ENCODE peak calls at places on chromosome 21, in nine cellular contexts. One of them, this sample, is unnamed.
A peak's percentile ranks its signal among the peaks of the same experiment; 100 is the strongest.

GRCh38 chr21:36540700-36541099 is 60.8 kb upstream of the CLDN14 start:
- DNase-seq in right atrium auricular region: no peak
- DNase-seq in sigmoid colon: no peak
- DNase-seq in mammary epithelial cell: no peak
- DNase-seq in heart right ventricle: no peak
- DNase-seq in IMR-90: no peak
- DNase-seq in adrenal gland: no peak
- DNase-seq in OCI-LY7: no peak
- DNase-seq in skeletal muscle cell: no peak
- DNase-seq in this sample: no peak

GRCh38 chr21:41931041-41931451 is 22.8 kb downstream of the C2CD2 start:
- DNase-seq in sigmoid colon: peak; percentile 56
- DNase-seq in OCI-LY7: no peak
- DNase-seq in mammary epithelial cell: peak; percentile 87
- DNase-seq in IMR-90: no peak
- DNase-seq in skeletal muscle cell: no peak
- DNase-seq in adrenal gland: peak; percentile 43
- DNase-seq in heart right ventricle: no peak
- DNase-seq in right atrium auricular region: no peak
- DNase-seq in this sample: no peak

GRCh38 chr21:38181101-38181500 is 75.7 kb upstream of the KCNJ15 start:
- DNase-seq in IMR-90: no peak
- DNase-seq in mammary epithelial cell: no peak
- DNase-seq in skeletal muscle cell: no peak
- DNase-seq in adrenal gland: no peak
- DNase-seq in OCI-LY7: no peak
- DNase-seq in right atrium auricular region: no peak
- DNase-seq in sigmoid colon: no peak
- DNase-seq in heart right ventricle: no peak
- DNase-seq in this sample: no peak

GRCh38 chr21:43866233-43866632 is 1.2 kb downstream of the AGPAT3 start:
- DNase-seq in mammary epithelial cell: peak; percentile 29
- DNase-seq in adrenal gland: peak; percentile 43
- DNase-seq in right atrium auricular region: no peak
- DNase-seq in heart right ventricle: peak; percentile 55
- DNase-seq in IMR-90: peak; percentile 57
- DNase-seq in skeletal muscle cell: no peak
- DNase-seq in sigmoid colon: peak; percentile 83
- DNase-seq in OCI-LY7: peak; percentile 47
- DNase-seq in this sample: peak; percentile 22

GRCh38 chr21:42781150-42781980 is 98.0 kb downstream of the WDR4 start:
- DNase-seq in adrenal gland: peak; percentile 47
- DNase-seq in mammary epithelial cell: peak; percentile 27
- DNase-seq in IMR-90: no peak
- DNase-seq in sigmoid colon: no peak
- DNase-seq in heart right ventricle: no peak
- DNase-seq in OCI-LY7: no peak
- DNase-seq in skeletal muscle cell: no peak
- DNase-seq in right atrium auricular region: no peak
- DNase-seq in this sample: no peak

GRCh38 chr21:46633561-46633960 is 1.9 kb upstream of the PRMT2 start:
- DNase-seq in IMR-90: no peak
- DNase-seq in right atrium auricular region: no peak
- DNase-seq in mammary epithelial cell: no peak
- DNase-seq in OCI-LY7: no peak
- DNase-seq in heart right ventricle: no peak
- DNase-seq in adrenal gland: no peak
- DNase-seq in sigmoid colon: no peak
- DNase-seq in skeletal muscle cell: no peak
- DNase-seq in this sample: no peak

GRCh38 chr21:38505654-38506523 is 7.6 kb upstream of the ERG start:
- DNase-seq in mammary epithelial cell: peak; percentile 76
- DNase-seq in sigmoid colon: no peak
- DNase-seq in OCI-LY7: peak; percentile 48
- DNase-seq in heart right ventricle: no peak
- DNase-seq in IMR-90: peak; percentile 71
- DNase-seq in skeletal muscle cell: no peak
- DNase-seq in adrenal gland: no peak
- DNase-seq in right atrium auricular region: no peak
- DNase-seq in this sample: peak; percentile 80

GRCh38 chr21:37220433-37220980 is 46.6 kb downstream of the VPS26C start:
- DNase-seq in mammary epithelial cell: peak; percentile 11
- DNase-seq in adrenal gland: no peak
- DNase-seq in OCI-LY7: no peak
- DNase-seq in right atrium auricular region: no peak
- DNase-seq in skeletal muscle cell: peak; percentile 17
- DNase-seq in sigmoid colon: peak; percentile 70
- DNase-seq in IMR-90: peak; percentile 50
- DNase-seq in heart right ventricle: no peak
- DNase-seq in this sample: peak; percentile 24

GRCh38 chr21:39523398-39523797 is 71.6 kb downstream of the SH3BGR start:
- DNase-seq in skeletal muscle cell: no peak
- DNase-seq in right atrium auricular region: no peak
- DNase-seq in adrenal gland: no peak
- DNase-seq in mammary epithelial cell: no peak
- DNase-seq in IMR-90: no peak
- DNase-seq in sigmoid colon: no peak
- DNase-seq in heart right ventricle: no peak
- DNase-seq in OCI-LY7: no peak
- DNase-seq in this sample: no peak

GRCh38 chr21:41659791-41660560 is 106.9 kb downstream of the RIPK4 start:
- DNase-seq in skeletal muscle cell: no peak
- DNase-seq in adrenal gland: no peak
- DNase-seq in mammary epithelial cell: no peak
- DNase-seq in sigmoid colon: no peak
- DNase-seq in right atrium auricular region: no peak
- DNase-seq in heart right ventricle: no peak
- DNase-seq in IMR-90: peak; percentile 24
- DNase-seq in OCI-LY7: no peak
- DNase-seq in this sample: peak; percentile 34

GRCh38 chr21:33362044-33362555 is 37.3 kb downstream of the IFNAR1 start:
- DNase-seq in right atrium auricular region: no peak
- DNase-seq in mammary epithelial cell: no peak
- DNase-seq in sigmoid colon: no peak
- DNase-seq in IMR-90: no peak
- DNase-seq in skeletal muscle cell: no peak
- DNase-seq in OCI-LY7: peak; percentile 72
- DNase-seq in heart right ventricle: no peak
- DNase-seq in adrenal gland: no peak
- DNase-seq in this sample: no peak

GRCh38 chr21:33359446-33359845 is 34.7 kb downstream of the IFNAR1 start:
- DNase-seq in sigmoid colon: no peak
- DNase-seq in mammary epithelial cell: no peak
- DNase-seq in IMR-90: no peak
- DNase-seq in skeletal muscle cell: no peak
- DNase-seq in OCI-LY7: no peak
- DNase-seq in heart right ventricle: no peak
- DNase-seq in adrenal gland: no peak
- DNase-seq in right atrium auricular region: no peak
- DNase-seq in this sample: no peak

GRCh38 chr21:33360281-33360680 is 35.5 kb downstream of the IFNAR1 start:
- DNase-seq in heart right ventricle: no peak
- DNase-seq in sigmoid colon: no peak
- DNase-seq in mammary epithelial cell: no peak
- DNase-seq in OCI-LY7: no peak
- DNase-seq in skeletal muscle cell: no peak
- DNase-seq in adrenal gland: no peak
- DNase-seq in right atrium auricular region: peak; percentile 75
- DNase-seq in IMR-90: peak; percentile 80
- DNase-seq in this sample: peak; percentile 51

GRCh38 chr21:33364830-33365229 is 38.4 kb upstream of the IFNGR2 start:
- DNase-seq in adrenal gland: no peak
- DNase-seq in mammary epithelial cell: no peak
- DNase-seq in sigmoid colon: no peak
- DNase-seq in IMR-90: no peak
- DNase-seq in heart right ventricle: no peak
- DNase-seq in skeletal muscle cell: no peak
- DNase-seq in OCI-LY7: no peak
- DNase-seq in right atrium auricular region: no peak
- DNase-seq in this sample: no peak

DNA sequence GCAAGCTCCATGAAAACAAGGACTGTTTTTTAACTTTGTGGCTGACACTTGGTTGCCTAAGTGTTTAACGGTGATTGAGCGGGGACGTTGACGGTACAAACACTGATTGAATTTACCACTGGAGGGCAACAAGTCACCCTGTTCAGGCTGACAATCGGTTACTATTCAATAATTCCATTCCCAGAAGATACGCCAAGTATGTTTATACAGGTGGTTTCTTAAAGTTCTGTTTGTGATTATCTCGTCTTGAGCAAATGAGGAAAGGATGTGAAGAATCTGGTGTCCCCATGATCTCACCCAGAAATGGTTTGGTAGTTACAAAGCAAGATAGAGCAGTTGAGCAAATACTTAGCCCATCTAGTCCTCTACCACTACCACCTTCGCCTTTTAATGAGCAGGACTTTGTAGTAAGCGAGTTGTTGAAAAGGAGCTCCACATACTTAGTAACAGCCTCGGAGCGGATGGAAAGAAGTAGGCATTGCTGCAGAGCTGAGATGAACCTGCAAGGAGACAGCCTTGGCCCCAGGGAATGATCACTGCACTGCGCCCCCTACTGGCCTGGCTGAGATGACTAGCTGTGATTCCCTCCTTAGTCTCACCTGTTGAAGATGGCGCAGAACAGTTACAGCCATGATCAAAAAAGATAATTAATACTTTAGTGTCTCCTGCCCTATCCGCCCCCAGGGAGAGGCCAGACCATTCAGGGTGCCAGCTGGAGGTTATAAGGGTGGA is 36.3 kb downstream of the IFNAR1 start:
- DNase-seq in heart right ventricle: peak; percentile 77
- DNase-seq in IMR-90: peak; percentile 87
- DNase-seq in mammary epithelial cell: peak; percentile 65
- DNase-seq in skeletal muscle cell: peak; percentile 37
- DNase-seq in sigmoid colon: peak; percentile 80
- DNase-seq in OCI-LY7: peak; percentile 85
- DNase-seq in adrenal gland: peak; percentile 77
- DNase-seq in right atrium auricular region: peak; percentile 82
- DNase-seq in this sample: peak; percentile 67
- H3K4me3 ChIP-seq in heart right ventricle: peak overlapping the region; percentile 50
- H3K4me3 ChIP-seq in IMR-90: no peak overlapping the region
- H3K4me3 ChIP-seq in mammary epithelial cell: peak overlapping the region; percentile 8
- H3K4me3 ChIP-seq in skeletal muscle cell: no peak overlapping the region
- H3K4me3 ChIP-seq in sigmoid colon: no peak overlapping the region
- H3K4me3 ChIP-seq in OCI-LY7: peak overlapping the region; percentile 38
- H3K4me3 ChIP-seq in adrenal gland: no peak overlapping the region
- H3K4me3 ChIP-seq in right atrium auricular region: peak overlapping the region; percentile 35
- H3K4me3 ChIP-seq in this sample: no peak overlapping the region

GRCh38 chr21:45540601-45540970 is 1.7 kb downstream of the SLC19A1 start:
- DNase-seq in mammary epithelial cell: no peak
- DNase-seq in OCI-LY7: no peak
- DNase-seq in IMR-90: no peak
- DNase-seq in skeletal muscle cell: no peak
- DNase-seq in heart right ventricle: no peak
- DNase-seq in right atrium auricular region: no peak
- DNase-seq in adrenal gland: peak; percentile 9
- DNase-seq in sigmoid colon: peak; percentile 58
- DNase-seq in this sample: no peak
- H3K4me3 ChIP-seq in mammary epithelial cell: no peak overlapping the region
- H3K4me3 ChIP-seq in OCI-LY7: peak overlapping the region; percentile 71
- H3K4me3 ChIP-seq in IMR-90: no peak overlapping the region
- H3K4me3 ChIP-seq in skeletal muscle cell: no peak overlapping the region
- H3K4me3 ChIP-seq in heart right ventricle: no peak overlapping the region
- H3K4me3 ChIP-seq in right atrium auricular region: no peak overlapping the region
- H3K4me3 ChIP-seq in adrenal gland: no peak overlapping the region
- H3K4me3 ChIP-seq in sigmoid colon: no peak overlapping the region
- H3K4me3 ChIP-seq in this sample: no peak overlapping the region

DNA sequence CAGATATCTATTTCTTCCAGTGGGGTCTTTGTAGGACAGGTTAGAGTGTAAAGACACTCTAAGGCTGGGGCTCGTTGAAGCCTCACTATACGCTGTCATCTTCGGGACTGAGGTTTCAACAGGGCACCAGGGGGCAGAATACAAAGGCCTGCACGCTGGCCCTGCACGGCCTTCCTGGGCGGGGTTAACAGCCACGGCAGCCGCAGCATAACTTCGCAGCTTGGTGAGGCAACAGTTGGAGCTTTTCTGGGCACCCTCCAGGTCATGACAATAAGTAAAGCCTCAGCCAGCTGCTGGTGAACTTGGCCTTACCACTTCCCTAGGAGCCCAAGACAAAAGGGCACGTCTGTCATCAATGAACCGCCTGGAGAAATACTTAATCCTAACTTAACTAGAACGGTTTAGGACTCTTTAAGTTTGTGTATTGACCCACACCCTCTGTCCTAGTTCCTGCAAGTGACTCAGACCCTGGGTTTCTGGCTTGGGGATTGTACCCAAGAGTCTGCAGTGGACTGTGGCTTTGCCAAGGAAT is 2.3 kb upstream of the RUNX1 start:
- DNase-seq in heart right ventricle: peak; percentile 77
- DNase-seq in skeletal muscle cell: peak; percentile 69
- DNase-seq in IMR-90: peak; percentile 80
- DNase-seq in sigmoid colon: peak; percentile 90
- DNase-seq in adrenal gland: peak; percentile 83
- DNase-seq in mammary epithelial cell: peak; percentile 21
- DNase-seq in right atrium auricular region: peak; percentile 93
- DNase-seq in OCI-LY7: peak; percentile 92
- DNase-seq in this sample: peak; percentile 71
- H3K4me3 ChIP-seq in heart right ventricle: no peak overlapping the region
- H3K4me3 ChIP-seq in skeletal muscle cell: no peak overlapping the region
- H3K4me3 ChIP-seq in IMR-90: no peak overlapping the region
- H3K4me3 ChIP-seq in sigmoid colon: no peak overlapping the region
- H3K4me3 ChIP-seq in adrenal gland: no peak overlapping the region
- H3K4me3 ChIP-seq in mammary epithelial cell: no peak overlapping the region
- H3K4me3 ChIP-seq in right atrium auricular region: no peak overlapping the region
- H3K4me3 ChIP-seq in OCI-LY7: peak overlapping the region; percentile 73
- H3K4me3 ChIP-seq in this sample: no peak overlapping the region

GRCh38 chr21:44994581-44995171 is 54.8 kb downstream of the SLX9 start:
- DNase-seq in OCI-LY7: no peak
- DNase-seq in skeletal muscle cell: no peak
- DNase-seq in right atrium auricular region: no peak
- DNase-seq in heart right ventricle: peak; percentile 41
- DNase-seq in IMR-90: no peak
- DNase-seq in sigmoid colon: peak; percentile 87
- DNase-seq in mammary epithelial cell: peak; percentile 53
- DNase-seq in adrenal gland: no peak
- DNase-seq in this sample: no peak

GRCh38 chr21:44992608-44993031 is 52.8 kb downstream of the SLX9 start:
- DNase-seq in skeletal muscle cell: no peak
- DNase-seq in heart right ventricle: peak; percentile 11
- DNase-seq in right atrium auricular region: no peak
- DNase-seq in mammary epithelial cell: no peak
- DNase-seq in sigmoid colon: peak; percentile 65
- DNase-seq in adrenal gland: no peak
- DNase-seq in IMR-90: no peak
- DNase-seq in OCI-LY7: no peak
- DNase-seq in this sample: no peak

GRCh38 chr21:44993321-44994015 is 53.6 kb downstream of the SLX9 start:
- DNase-seq in IMR-90: no peak
- DNase-seq in mammary epithelial cell: no peak
- DNase-seq in heart right ventricle: peak; percentile 20
- DNase-seq in adrenal gland: no peak
- DNase-seq in sigmoid colon: peak; percentile 67
- DNase-seq in OCI-LY7: no peak
- DNase-seq in right atrium auricular region: no peak
- DNase-seq in skeletal muscle cell: no peak
- DNase-seq in this sample: no peak

GRCh38 chr21:44995257-44995941 is 55.6 kb downstream of the SLX9 start:
- DNase-seq in IMR-90: no peak
- DNase-seq in right atrium auricular region: no peak
- DNase-seq in sigmoid colon: peak; percentile 66
- DNase-seq in heart right ventricle: peak; percentile 13
- DNase-seq in OCI-LY7: no peak
- DNase-seq in mammary epithelial cell: no peak
- DNase-seq in skeletal muscle cell: no peak
- DNase-seq in adrenal gland: no peak
- DNase-seq in this sample: no peak

GRCh38 chr21:44994016-44994365 is 54.2 kb downstream of the SLX9 start:
- DNase-seq in heart right ventricle: peak; percentile 63
- DNase-seq in mammary epithelial cell: no peak
- DNase-seq in IMR-90: no peak
- DNase-seq in right atrium auricular region: no peak
- DNase-seq in adrenal gland: no peak
- DNase-seq in OCI-LY7: no peak
- DNase-seq in sigmoid colon: peak; percentile 88
- DNase-seq in skeletal muscle cell: no peak
- DNase-seq in this sample: no peak
- H3K4me3 ChIP-seq in heart right ventricle: no peak overlapping the region
- H3K4me3 ChIP-seq in mammary epithelial cell: no peak overlapping the region
- H3K4me3 ChIP-seq in IMR-90: no peak overlapping the region
- H3K4me3 ChIP-seq in right atrium auricular region: no peak overlapping the region
- H3K4me3 ChIP-seq in adrenal gland: no peak overlapping the region
- H3K4me3 ChIP-seq in OCI-LY7: no peak overlapping the region
- H3K4me3 ChIP-seq in sigmoid colon: no peak overlapping the region
- H3K4me3 ChIP-seq in skeletal muscle cell: no peak overlapping the region
- H3K4me3 ChIP-seq in this sample: no peak overlapping the region